ENCODE peak calls at places on chromosomes 16 and 17, in six cellular contexts. S, J, Y, B, Q and G are unnamed samples. For H3K36me3, the result is how much of the 10 kb centered on the place peaks cover.

GRCh38 chr17:2170023-2170422 is 115.1 kb downstream of the HIC1 start:
- DNase-seq in S (no peak), J (no peak), B (no peak), Q (no peak), Y (no peak), G (no peak)

GRCh38 chr16:69839240-69839688 is 77.1 kb downstream of the WWP2 start:
- DNase-seq in B (no peak), J (no peak), S (no peak), Y (no peak), Q (no peak), G (no peak)

GRCh38 chr16:50765246-50765645 is 23.4 kb downstream of the CYLD start:
- DNase-seq in J (no peak), Q (no peak), Y (no peak), B (no peak), S (no peak), G (no peak)

GRCh38 chr16:58029410-58029809 is 3.9 kb downstream of the MMP15 start:
- DNase-seq in Y (no peak), B (no peak), Q (no peak), S (no peak), J (no peak), G (no peak)

GRCh38 chr17:76444518-76445311 is 8.2 kb downstream of the UBE2O start:
- DNase-seq in B (peak), J (peak), Y (no peak), S (no peak), Q (no peak), G (no peak)

GRCh38 chr16:56777533-56777932 is 47.6 kb downstream of the NUP93 start:
- DNase-seq in Q (no peak), J (peak), B (no peak), Y (no peak), S (no peak), G (no peak)

GRCh38 chr17:46960152-46960551 is 18.9 kb downstream of the RPRML start:
- DNase-seq in J (no peak), S (no peak), Y (no peak), Q (no peak), B (no peak), G (no peak)

GRCh38 chr16:69917739-69918138 is 33.4 kb upstream of the CLEC18A start:
- DNase-seq in J (peak), B (peak), Y (peak), S (peak), Q (no peak), G (peak)

GRCh38 chr16:27439273-27440018 is 37.5 kb downstream of the IL21R start:
- DNase-seq in Q (no peak), S (no peak), Y (peak), J (no peak), B (no peak), G (no peak)

GRCh38 chr17:39973496-39973895 is 7.1 kb upstream of the PSMD3 start:
- DNase-seq in S (peak), B (no peak), Y (no peak), J (peak), Q (no peak), G (no peak)

GRCh38 chr17:57032343-57032742 is 52.7 kb upstream of the AKAP1 start:
- DNase-seq in B (no peak), S (no peak), Y (peak), J (no peak), Q (no peak), G (no peak)

GRCh38 chr17:49327835-49328784 is 33.9 kb downstream of the ZNF652 start:
- DNase-seq in Q (no peak), Y (no peak), S (no peak), B (peak), J (peak), G (no peak)

GRCh38 chr16:83159049-83159448 is 532.3 kb downstream of the CDH13 start:
- DNase-seq in B (no peak), Q (no peak), J (no peak), Y (no peak), S (no peak), G (no peak)

GRCh38 chr16:1278456-1278855 is 22.6 kb downstream of the TPSD1 start:
- DNase-seq in J (no peak), S (no peak), Q (no peak), Y (no peak), B (no peak), G (no peak)

GRCh38 chr16:79923431-79923830 is 322.9 kb upstream of the MAF start:
- DNase-seq in J (no peak), Y (no peak), Q (no peak), S (no peak), B (no peak), G (no peak)

GRCh38 chr17:78883090-78883532 is 19.9 kb downstream of the CEP295NL start:
- DNase-seq in Q (peak), B (peak), Y (peak), S (peak), J (peak), G (peak)
- H3K4me3 ChIP-seq in Q (peak), B (no peak), Y (no peak), S (no peak), J (no peak), G (peak)

GRCh38 chr16:76639685-76640289 is 362.6 kb downstream of the CNTNAP4 start:
- DNase-seq in Q (no peak), B (peak), Y (no peak), J (peak), S (peak), G (no peak)
- TF ChIP-seq CTCF in Q (no peak), B (no peak), Y (no peak), J (peak), S (peak), G (no peak)

DNA sequence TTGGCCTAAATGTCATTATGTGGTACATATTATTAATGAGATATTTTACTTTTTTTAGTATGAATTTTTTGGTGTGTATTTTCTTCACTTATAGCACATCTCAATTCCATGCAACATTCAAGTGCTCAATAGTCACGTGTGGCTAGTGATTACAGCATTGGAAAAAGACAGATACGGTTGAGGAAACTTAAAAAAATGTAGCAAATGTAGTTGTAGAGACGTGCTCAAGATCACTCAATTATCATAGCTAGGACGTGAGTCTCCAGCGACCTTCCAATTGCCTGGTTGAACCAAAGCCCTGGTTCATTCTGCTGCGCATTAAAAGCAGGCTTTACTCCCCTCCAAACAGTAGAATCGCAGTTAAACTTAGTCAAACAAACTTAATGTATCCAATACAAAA is 1.2 kb upstream of the LIG3 start:
- DNase-seq in Y (no peak), Q (no peak), J (no peak), B (no peak), S (no peak), G (no peak)
- H3K36me3 ChIP-seq in Y (under half), Q (under half), J (under half), B (under half), S (under half), G (under half)

GRCh38 chr17:78896091-78896833 is 6.7 kb downstream of the CEP295NL start:
- DNase-seq in J (no peak), Y (no peak), S (no peak), Q (no peak), B (no peak), G (no peak)
- H3K4me3 ChIP-seq in J (no peak), Y (no peak), S (no peak), Q (peak), B (no peak), G (no peak)